ENCODE peak calls at places on chromosomes 7 and 10, in six cellular contexts. One of them, this sample, is unnamed.

GRCh38 chr10:11611248-11612003 is at the start of gene USP6NL:
- DNase-seq in neural progenitor cell: peak
- DNase-seq in sigmoid colon: peak
- DNase-seq in fibroblast of the aortic adventitia: peak
- DNase-seq in bronchial epithelial cell: peak
- DNase-seq in cardiac fibroblast: peak
- DNase-seq in this sample: peak

GRCh38 chr7:131629203-131629871 is 72.9 kb upstream of the PODXL start:
- DNase-seq in neural progenitor cell: no peak
- DNase-seq in sigmoid colon: no peak
- DNase-seq in fibroblast of the aortic adventitia: peak
- DNase-seq in bronchial epithelial cell: peak
- DNase-seq in cardiac fibroblast: peak
- DNase-seq in this sample: no peak

GRCh38 chr10:114166053-114166452 is 8.0 kb downstream of the CCDC186 start:
- DNase-seq in neural progenitor cell: no peak
- DNase-seq in sigmoid colon: no peak
- DNase-seq in fibroblast of the aortic adventitia: peak
- DNase-seq in bronchial epithelial cell: peak
- DNase-seq in cardiac fibroblast: no peak
- DNase-seq in this sample: no peak

GRCh38 chr7:74292757-74293576 is 3.8 kb downstream of the CLIP2 start:
- DNase-seq in neural progenitor cell: no peak
- DNase-seq in sigmoid colon: no peak
- DNase-seq in fibroblast of the aortic adventitia: no peak
- DNase-seq in bronchial epithelial cell: no peak
- DNase-seq in cardiac fibroblast: no peak
- DNase-seq in this sample: no peak

GRCh38 chr7:142638581-142638980 is 110.7 kb upstream of the PRSS1 start:
- DNase-seq in neural progenitor cell: no peak
- DNase-seq in sigmoid colon: no peak
- DNase-seq in fibroblast of the aortic adventitia: no peak
- DNase-seq in bronchial epithelial cell: no peak
- DNase-seq in cardiac fibroblast: no peak
- DNase-seq in this sample: no peak

GRCh38 chr10:132914732-132915131 is 27.6 kb downstream of the CFAP46 start:
- DNase-seq in neural progenitor cell: no peak
- DNase-seq in sigmoid colon: peak
- DNase-seq in fibroblast of the aortic adventitia: no peak
- DNase-seq in bronchial epithelial cell: no peak
- DNase-seq in cardiac fibroblast: no peak
- DNase-seq in this sample: no peak

GRCh38 chr7:55144333-55144954 is 125.6 kb downstream of the EGFR start:
- DNase-seq in neural progenitor cell: peak
- DNase-seq in sigmoid colon: no peak
- DNase-seq in fibroblast of the aortic adventitia: no peak
- DNase-seq in bronchial epithelial cell: no peak
- DNase-seq in cardiac fibroblast: no peak
- DNase-seq in this sample: no peak

GRCh38 chr7:82410461-82410860 is 33.1 kb downstream of the CACNA2D1 start:
- DNase-seq in neural progenitor cell: peak
- DNase-seq in sigmoid colon: no peak
- DNase-seq in fibroblast of the aortic adventitia: no peak
- DNase-seq in bronchial epithelial cell: no peak
- DNase-seq in cardiac fibroblast: no peak
- DNase-seq in this sample: no peak

GRCh38 chr10:113273151-113273876 is 279.5 kb upstream of the HABP2 start:
- DNase-seq in neural progenitor cell: peak
- DNase-seq in sigmoid colon: no peak
- DNase-seq in fibroblast of the aortic adventitia: peak
- DNase-seq in bronchial epithelial cell: no peak
- DNase-seq in cardiac fibroblast: no peak
- DNase-seq in this sample: peak

GRCh38 chr7:129423700-129424410 is 10.4 kb upstream of the STRIP2 start:
- DNase-seq in neural progenitor cell: no peak
- DNase-seq in sigmoid colon: no peak
- DNase-seq in fibroblast of the aortic adventitia: peak
- DNase-seq in bronchial epithelial cell: peak
- DNase-seq in cardiac fibroblast: peak
- DNase-seq in this sample: no peak

GRCh38 chr7:64431838-64432237 is 118.1 kb downstream of the ZNF736 start:
- DNase-seq in neural progenitor cell: no peak
- DNase-seq in sigmoid colon: no peak
- DNase-seq in fibroblast of the aortic adventitia: no peak
- DNase-seq in bronchial epithelial cell: no peak
- DNase-seq in cardiac fibroblast: no peak
- DNase-seq in this sample: no peak

GRCh38 chr7:40608321-40609075 is 473.7 kb downstream of the SUGCT start:
- DNase-seq in neural progenitor cell: no peak
- DNase-seq in sigmoid colon: no peak
- DNase-seq in fibroblast of the aortic adventitia: no peak
- DNase-seq in bronchial epithelial cell: peak
- DNase-seq in cardiac fibroblast: no peak
- DNase-seq in this sample: no peak

GRCh38 chr10:126022841-126023240 is 126.5 kb downstream of the FANK1 start:
- DNase-seq in neural progenitor cell: no peak
- DNase-seq in sigmoid colon: no peak
- DNase-seq in fibroblast of the aortic adventitia: no peak
- DNase-seq in bronchial epithelial cell: no peak
- DNase-seq in cardiac fibroblast: no peak
- DNase-seq in this sample: no peak

GRCh38 chr7:92831716-92832622 is 4.4 kb downstream of the CDK6 start:
- DNase-seq in neural progenitor cell: no peak
- DNase-seq in sigmoid colon: no peak
- DNase-seq in fibroblast of the aortic adventitia: peak
- DNase-seq in bronchial epithelial cell: peak
- DNase-seq in cardiac fibroblast: peak
- DNase-seq in this sample: no peak

GRCh38 chr10:94016727-94017714 is 23.3 kb downstream of the PLCE1 start:
- DNase-seq in neural progenitor cell: no peak
- DNase-seq in sigmoid colon: no peak
- DNase-seq in fibroblast of the aortic adventitia: peak
- DNase-seq in bronchial epithelial cell: no peak
- DNase-seq in cardiac fibroblast: peak
- DNase-seq in this sample: no peak

GRCh38 chr10:109726473-109726872 is 196.8 kb downstream of the XPNPEP1 start:
- DNase-seq in neural progenitor cell: no peak
- DNase-seq in sigmoid colon: no peak
- DNase-seq in fibroblast of the aortic adventitia: no peak
- DNase-seq in bronchial epithelial cell: no peak
- DNase-seq in cardiac fibroblast: no peak
- DNase-seq in this sample: no peak

GRCh38 chr7:137789215-137789899 is 57.4 kb downstream of the DGKI start:
- DNase-seq in neural progenitor cell: no peak
- DNase-seq in sigmoid colon: no peak
- DNase-seq in fibroblast of the aortic adventitia: peak
- DNase-seq in bronchial epithelial cell: peak
- DNase-seq in cardiac fibroblast: no peak
- DNase-seq in this sample: no peak

GRCh38 chr10:100996678-100997363 is 2.8 kb upstream of the LZTS2 start:
- DNase-seq in neural progenitor cell: peak
- DNase-seq in sigmoid colon: peak
- DNase-seq in fibroblast of the aortic adventitia: no peak
- DNase-seq in bronchial epithelial cell: no peak
- DNase-seq in cardiac fibroblast: no peak
- DNase-seq in this sample: no peak

GRCh38 chr7:18393465-18394118 is 102.0 kb upstream of the HDAC9 start:
- DNase-seq in neural progenitor cell: no peak
- DNase-seq in sigmoid colon: no peak
- DNase-seq in fibroblast of the aortic adventitia: no peak
- DNase-seq in bronchial epithelial cell: no peak
- DNase-seq in cardiac fibroblast: no peak
- DNase-seq in this sample: no peak

GRCh38 chr7:82740246-82740848 is 296.8 kb upstream of the CACNA2D1 start:
- DNase-seq in neural progenitor cell: peak
- DNase-seq in sigmoid colon: no peak
- DNase-seq in fibroblast of the aortic adventitia: peak
- DNase-seq in bronchial epithelial cell: peak
- DNase-seq in cardiac fibroblast: peak
- DNase-seq in this sample: no peak

GRCh38 chr10:19904202-19904661 is 88.0 kb downstream of the PLXDC2 start:
- DNase-seq in neural progenitor cell: no peak
- DNase-seq in sigmoid colon: no peak
- DNase-seq in fibroblast of the aortic adventitia: no peak
- DNase-seq in bronchial epithelial cell: no peak
- DNase-seq in cardiac fibroblast: peak
- DNase-seq in this sample: no peak

DNA sequence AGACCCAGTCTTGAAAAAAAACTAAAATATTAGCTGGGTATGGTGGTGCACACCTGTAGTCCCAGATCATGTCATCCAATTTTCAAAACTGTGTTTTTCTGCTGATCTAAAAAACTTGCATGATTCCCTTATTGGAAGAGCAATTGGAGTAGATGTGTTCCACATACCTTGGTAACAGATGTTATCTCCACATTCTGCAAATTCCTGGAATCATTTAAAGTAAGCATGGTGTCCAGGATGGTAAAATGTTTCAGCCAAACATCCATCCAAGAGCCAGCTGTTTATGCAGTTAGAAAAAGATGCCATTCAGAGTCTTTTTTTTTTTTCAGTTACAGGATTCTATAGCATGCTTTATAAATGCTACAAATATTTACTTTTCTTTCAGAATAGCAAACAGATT is 149.9 kb downstream of the GNAT3 start:
- DNase-seq in neural progenitor cell: no peak
- DNase-seq in sigmoid colon: no peak
- DNase-seq in fibroblast of the aortic adventitia: peak
- DNase-seq in bronchial epithelial cell: no peak
- DNase-seq in cardiac fibroblast: no peak
- DNase-seq in this sample: no peak
- H3K4me3 ChIP-seq in neural progenitor cell: no peak
- H3K4me3 ChIP-seq in sigmoid colon: no peak
- H3K4me3 ChIP-seq in fibroblast of the aortic adventitia: no peak
- H3K4me3 ChIP-seq in bronchial epithelial cell: no peak
- H3K4me3 ChIP-seq in cardiac fibroblast: no peak
- H3K4me3 ChIP-seq in this sample: no peak

GRCh38 chr7:69664433-69664832 is 66.2 kb downstream of the AUTS2 start:
- DNase-seq in neural progenitor cell: no peak
- DNase-seq in sigmoid colon: no peak
- DNase-seq in fibroblast of the aortic adventitia: no peak
- DNase-seq in bronchial epithelial cell: no peak
- DNase-seq in cardiac fibroblast: no peak
- DNase-seq in this sample: no peak
- H3K4me3 ChIP-seq in neural progenitor cell: no peak
- H3K4me3 ChIP-seq in sigmoid colon: no peak
- H3K4me3 ChIP-seq in fibroblast of the aortic adventitia: no peak
- H3K4me3 ChIP-seq in bronchial epithelial cell: no peak
- H3K4me3 ChIP-seq in cardiac fibroblast: no peak
- H3K4me3 ChIP-seq in this sample: no peak

GRCh38 chr7:14739496-14740185 is 162.9 kb downstream of the DGKB start:
- DNase-seq in neural progenitor cell: no peak
- DNase-seq in sigmoid colon: no peak
- DNase-seq in fibroblast of the aortic adventitia: no peak
- DNase-seq in bronchial epithelial cell: no peak
- DNase-seq in cardiac fibroblast: no peak
- DNase-seq in this sample: no peak

GRCh38 chr7:14740606-14741005 is 161.9 kb downstream of the DGKB start:
- DNase-seq in neural progenitor cell: no peak
- DNase-seq in sigmoid colon: no peak
- DNase-seq in fibroblast of the aortic adventitia: no peak
- DNase-seq in bronchial epithelial cell: peak
- DNase-seq in cardiac fibroblast: no peak
- DNase-seq in this sample: no peak

GRCh38 chr7:14738086-14738485 is 164.5 kb downstream of the DGKB start:
- DNase-seq in neural progenitor cell: no peak
- DNase-seq in sigmoid colon: no peak
- DNase-seq in fibroblast of the aortic adventitia: no peak
- DNase-seq in bronchial epithelial cell: no peak
- DNase-seq in cardiac fibroblast: no peak
- DNase-seq in this sample: no peak

GRCh38 chr7:14734839-14735321 is 167.7 kb downstream of the DGKB start:
- DNase-seq in neural progenitor cell: peak
- DNase-seq in sigmoid colon: no peak
- DNase-seq in fibroblast of the aortic adventitia: no peak
- DNase-seq in bronchial epithelial cell: no peak
- DNase-seq in cardiac fibroblast: no peak
- DNase-seq in this sample: no peak
- H3K4me3 ChIP-seq in neural progenitor cell: peak
- H3K4me3 ChIP-seq in sigmoid colon: no peak
- H3K4me3 ChIP-seq in fibroblast of the aortic adventitia: no peak
- H3K4me3 ChIP-seq in bronchial epithelial cell: no peak
- H3K4me3 ChIP-seq in cardiac fibroblast: no peak
- H3K4me3 ChIP-seq in this sample: no peak

DNA sequence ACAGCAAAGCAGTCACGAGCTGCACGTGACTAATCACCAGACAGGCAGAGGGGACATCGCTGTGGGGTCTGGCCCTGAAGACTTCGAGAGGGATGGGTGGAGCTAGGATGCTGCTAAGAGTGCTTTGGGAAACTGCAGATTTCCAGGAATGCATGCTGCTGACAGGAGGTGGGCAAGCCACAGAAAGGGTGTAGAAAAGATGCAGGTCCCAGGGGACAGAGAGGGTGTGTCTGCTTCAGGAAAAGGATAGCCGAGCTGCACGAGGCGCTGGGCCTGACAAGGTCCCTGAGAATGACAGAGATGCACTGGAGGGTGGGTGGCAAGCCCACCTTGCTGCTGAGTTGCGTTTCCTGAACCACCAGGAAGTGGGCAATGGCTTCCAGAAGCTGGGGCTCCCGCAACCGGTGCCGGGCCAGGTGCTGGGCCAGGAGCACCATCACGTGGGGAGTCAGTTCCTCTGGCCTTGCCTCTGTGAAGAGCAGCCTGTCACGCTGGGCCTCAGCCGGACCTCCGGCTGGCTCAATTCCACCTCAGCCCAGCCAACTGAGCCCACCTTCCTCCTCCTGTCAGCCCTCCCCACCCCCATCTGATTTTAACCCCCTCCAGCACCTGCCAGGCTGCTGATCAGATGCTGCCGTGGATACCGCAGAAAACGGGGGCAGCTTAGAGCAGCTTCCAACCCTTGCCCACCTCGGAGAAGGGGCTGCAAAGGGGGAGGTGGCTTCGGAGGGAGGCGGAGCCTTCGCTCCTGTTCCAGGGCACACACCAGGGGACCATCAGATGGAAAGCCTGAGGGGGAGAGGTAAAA is 2.2 kb downstream of the FASTK start:
- DNase-seq in neural progenitor cell: peak
- DNase-seq in sigmoid colon: peak
- DNase-seq in fibroblast of the aortic adventitia: peak
- DNase-seq in bronchial epithelial cell: no peak
- DNase-seq in cardiac fibroblast: peak
- DNase-seq in this sample: no peak
- H3K4me3 ChIP-seq in neural progenitor cell: no peak
- H3K4me3 ChIP-seq in sigmoid colon: no peak
- H3K4me3 ChIP-seq in fibroblast of the aortic adventitia: peak
- H3K4me3 ChIP-seq in bronchial epithelial cell: no peak
- H3K4me3 ChIP-seq in cardiac fibroblast: no peak
- H3K4me3 ChIP-seq in this sample: no peak

DNA sequence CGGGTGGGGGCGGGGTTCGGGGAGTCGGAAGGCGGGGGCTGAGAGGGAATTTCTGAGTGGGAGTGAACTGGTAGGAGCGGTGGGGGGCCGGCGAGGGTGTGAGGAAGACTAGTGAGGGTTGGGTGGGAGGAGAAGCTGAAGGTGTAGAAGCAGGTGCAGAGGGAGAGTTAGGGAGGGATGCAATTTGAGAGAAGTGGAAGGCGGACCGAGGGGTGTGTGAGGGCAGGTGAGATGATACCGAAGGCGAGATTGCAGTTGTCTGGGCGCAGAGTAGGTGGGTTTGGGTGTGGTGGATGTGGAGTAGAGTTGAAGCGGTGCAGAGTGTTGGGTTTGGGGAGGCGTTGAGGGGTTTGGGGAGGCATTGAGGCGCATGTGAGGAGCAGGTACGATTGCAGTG is 643 bp downstream of the KAT6B start:
- DNase-seq in neural progenitor cell: no peak
- DNase-seq in sigmoid colon: no peak
- DNase-seq in fibroblast of the aortic adventitia: no peak
- DNase-seq in bronchial epithelial cell: peak
- DNase-seq in cardiac fibroblast: no peak
- DNase-seq in this sample: no peak
- H3K4me3 ChIP-seq in neural progenitor cell: peak
- H3K4me3 ChIP-seq in sigmoid colon: peak
- H3K4me3 ChIP-seq in fibroblast of the aortic adventitia: peak
- H3K4me3 ChIP-seq in bronchial epithelial cell: peak
- H3K4me3 ChIP-seq in cardiac fibroblast: peak
- H3K4me3 ChIP-seq in this sample: peak